ENCODE peak calls at places on chromosome 18, in nine cellular contexts. One of them, this sample, is unnamed.

GRCh38 chr18:76246579-76246978 is 248.5 kb downstream of the ZNF516 start:
- DNase-seq in A549: no peak
- DNase-seq in colonic mucosa: no peak
- DNase-seq in small intestine: no peak
- DNase-seq in left ventricle myocardium inferior: no peak
- DNase-seq in right lobe of liver: no peak
- DNase-seq in heart left ventricle: no peak
- DNase-seq in tibial nerve: no peak
- DNase-seq in coronary artery: no peak
- DNase-seq in this sample: no peak

GRCh38 chr18:6198585-6198984 is 216.1 kb downstream of the L3MBTL4 start:
- DNase-seq in A549: no peak
- DNase-seq in colonic mucosa: no peak
- DNase-seq in small intestine: no peak
- DNase-seq in left ventricle myocardium inferior: no peak
- DNase-seq in right lobe of liver: no peak
- DNase-seq in heart left ventricle: no peak
- DNase-seq in tibial nerve: no peak
- DNase-seq in coronary artery: no peak
- DNase-seq in this sample: no peak

GRCh38 chr18:73683618-73684238 is 463.9 kb downstream of the FBXO15 start:
- DNase-seq in A549: no peak
- DNase-seq in colonic mucosa: no peak
- DNase-seq in small intestine: no peak
- DNase-seq in left ventricle myocardium inferior: no peak
- DNase-seq in right lobe of liver: no peak
- DNase-seq in heart left ventricle: no peak
- DNase-seq in tibial nerve: no peak
- DNase-seq in coronary artery: no peak
- DNase-seq in this sample: no peak

GRCh38 chr18:22348521-22349316 is 69.0 kb downstream of the CTAGE1 start:
- DNase-seq in A549: peak; percentile 18
- DNase-seq in colonic mucosa: peak; percentile 74
- DNase-seq in small intestine: peak; percentile 81
- DNase-seq in left ventricle myocardium inferior: peak; percentile 83
- DNase-seq in right lobe of liver: peak; percentile 86
- DNase-seq in heart left ventricle: peak; percentile 85
- DNase-seq in tibial nerve: no peak
- DNase-seq in coronary artery: peak; percentile 86
- DNase-seq in this sample: peak; percentile 75

GRCh38 chr18:77486985-77487384 is 237.3 kb downstream of the GALR1 start:
- DNase-seq in A549: no peak
- DNase-seq in colonic mucosa: no peak
- DNase-seq in small intestine: no peak
- DNase-seq in left ventricle myocardium inferior: no peak
- DNase-seq in right lobe of liver: no peak
- DNase-seq in heart left ventricle: no peak
- DNase-seq in tibial nerve: no peak
- DNase-seq in coronary artery: no peak
- DNase-seq in this sample: no peak

GRCh38 chr18:57009836-57010235 is 137.1 kb upstream of the BOD1L2 start:
- DNase-seq in A549: no peak
- DNase-seq in colonic mucosa: no peak
- DNase-seq in small intestine: no peak
- DNase-seq in left ventricle myocardium inferior: no peak
- DNase-seq in right lobe of liver: no peak
- DNase-seq in heart left ventricle: no peak
- DNase-seq in tibial nerve: no peak
- DNase-seq in coronary artery: no peak
- DNase-seq in this sample: no peak

GRCh38 chr18:26089247-26090129 is 925 bp downstream of the SS18 start:
- DNase-seq in A549: peak; percentile 35
- DNase-seq in colonic mucosa: peak; percentile 21
- DNase-seq in small intestine: peak; percentile 25
- DNase-seq in left ventricle myocardium inferior: no peak
- DNase-seq in right lobe of liver: peak; percentile 76
- DNase-seq in heart left ventricle: no peak
- DNase-seq in tibial nerve: no peak
- DNase-seq in coronary artery: no peak
- DNase-seq in this sample: no peak

GRCh38 chr18:38868757-38869156 is 1303.2 kb upstream of the CELF4 start:
- DNase-seq in A549: no peak
- DNase-seq in colonic mucosa: no peak
- DNase-seq in small intestine: no peak
- DNase-seq in left ventricle myocardium inferior: no peak
- DNase-seq in right lobe of liver: no peak
- DNase-seq in heart left ventricle: no peak
- DNase-seq in tibial nerve: no peak
- DNase-seq in coronary artery: no peak
- DNase-seq in this sample: no peak

GRCh38 chr18:21453512-21453862 is 147.0 kb downstream of the ESCO1 start:
- DNase-seq in A549: no peak
- DNase-seq in colonic mucosa: no peak
- DNase-seq in small intestine: no peak
- DNase-seq in left ventricle myocardium inferior: no peak
- DNase-seq in right lobe of liver: peak; percentile 82
- DNase-seq in heart left ventricle: no peak
- DNase-seq in tibial nerve: no peak
- DNase-seq in coronary artery: no peak
- DNase-seq in this sample: no peak

DNA sequence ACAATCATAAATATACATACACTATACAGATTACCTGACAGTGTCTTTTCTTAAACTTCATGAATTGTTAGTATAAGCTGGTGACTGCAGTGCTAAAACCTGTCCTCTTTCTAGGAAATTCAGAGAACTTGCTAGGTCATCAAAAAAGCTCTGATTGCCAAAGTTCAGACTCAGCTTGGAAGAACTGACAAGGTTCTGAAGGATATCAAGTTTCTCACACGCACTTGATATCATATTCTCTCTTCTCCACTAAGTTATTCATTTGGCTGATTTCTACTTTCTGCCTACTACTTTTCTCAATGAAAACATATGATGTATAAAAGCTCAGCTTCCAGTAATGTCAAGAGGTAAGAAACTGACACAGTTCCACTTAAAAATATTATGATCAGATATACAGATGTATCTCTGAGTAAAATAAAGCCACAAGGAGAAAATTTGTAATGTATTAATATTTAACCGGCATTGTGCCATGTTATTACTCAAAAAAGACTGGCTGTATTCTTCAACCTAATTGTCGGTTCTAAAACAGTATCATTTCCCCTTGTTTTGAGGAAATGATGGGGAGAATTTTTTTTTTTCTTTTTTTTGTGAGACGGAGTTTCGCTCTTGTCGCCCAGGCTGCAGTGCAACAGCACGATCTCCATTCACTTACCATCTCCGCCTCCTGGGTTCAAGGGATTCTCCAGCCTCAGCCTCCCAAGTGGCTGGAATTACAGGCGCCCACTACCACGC is 2.4 kb downstream of the OSBPL1A start:
- DNase-seq in A549: no peak
- DNase-seq in colonic mucosa: no peak
- DNase-seq in small intestine: peak; percentile 15
- DNase-seq in left ventricle myocardium inferior: no peak
- DNase-seq in right lobe of liver: no peak
- DNase-seq in heart left ventricle: no peak
- DNase-seq in tibial nerve: no peak
- DNase-seq in coronary artery: no peak
- DNase-seq in this sample: no peak
- H3K27ac ChIP-seq in A549: no peak overlapping the region
- H3K27ac ChIP-seq in colonic mucosa: no peak overlapping the region
- H3K27ac ChIP-seq in small intestine: no peak overlapping the region
- H3K27ac ChIP-seq in left ventricle myocardium inferior: no peak overlapping the region
- H3K27ac ChIP-seq in right lobe of liver: no peak overlapping the region
- H3K27ac ChIP-seq in heart left ventricle: no peak overlapping the region
- H3K27ac ChIP-seq in tibial nerve: no peak overlapping the region
- H3K27ac ChIP-seq in coronary artery: no peak overlapping the region
- H3K27ac ChIP-seq in this sample: no peak overlapping the region

GRCh38 chr18:46161721-46162421 is 57.7 kb downstream of the HAUS1 start:
- DNase-seq in A549: no peak
- DNase-seq in colonic mucosa: no peak
- DNase-seq in small intestine: no peak
- DNase-seq in left ventricle myocardium inferior: no peak
- DNase-seq in right lobe of liver: no peak
- DNase-seq in heart left ventricle: no peak
- DNase-seq in tibial nerve: no peak
- DNase-seq in coronary artery: no peak
- DNase-seq in this sample: no peak

GRCh38 chr18:46156838-46157237 is 52.7 kb downstream of the HAUS1 start:
- DNase-seq in A549: no peak
- DNase-seq in colonic mucosa: no peak
- DNase-seq in small intestine: no peak
- DNase-seq in left ventricle myocardium inferior: no peak
- DNase-seq in right lobe of liver: no peak
- DNase-seq in heart left ventricle: no peak
- DNase-seq in tibial nerve: no peak
- DNase-seq in coronary artery: no peak
- DNase-seq in this sample: no peak

GRCh38 chr18:46163941-46164499 is 59.8 kb downstream of the HAUS1 start:
- DNase-seq in A549: no peak
- DNase-seq in colonic mucosa: no peak
- DNase-seq in small intestine: no peak
- DNase-seq in left ventricle myocardium inferior: no peak
- DNase-seq in right lobe of liver: no peak
- DNase-seq in heart left ventricle: no peak
- DNase-seq in tibial nerve: no peak
- DNase-seq in coronary artery: no peak
- DNase-seq in this sample: no peak

GRCh38 chr18:46158498-46158897 is 54.3 kb downstream of the HAUS1 start:
- DNase-seq in A549: no peak
- DNase-seq in colonic mucosa: no peak
- DNase-seq in small intestine: no peak
- DNase-seq in left ventricle myocardium inferior: no peak
- DNase-seq in right lobe of liver: no peak
- DNase-seq in heart left ventricle: no peak
- DNase-seq in tibial nerve: no peak
- DNase-seq in coronary artery: no peak
- DNase-seq in this sample: no peak

DNA sequence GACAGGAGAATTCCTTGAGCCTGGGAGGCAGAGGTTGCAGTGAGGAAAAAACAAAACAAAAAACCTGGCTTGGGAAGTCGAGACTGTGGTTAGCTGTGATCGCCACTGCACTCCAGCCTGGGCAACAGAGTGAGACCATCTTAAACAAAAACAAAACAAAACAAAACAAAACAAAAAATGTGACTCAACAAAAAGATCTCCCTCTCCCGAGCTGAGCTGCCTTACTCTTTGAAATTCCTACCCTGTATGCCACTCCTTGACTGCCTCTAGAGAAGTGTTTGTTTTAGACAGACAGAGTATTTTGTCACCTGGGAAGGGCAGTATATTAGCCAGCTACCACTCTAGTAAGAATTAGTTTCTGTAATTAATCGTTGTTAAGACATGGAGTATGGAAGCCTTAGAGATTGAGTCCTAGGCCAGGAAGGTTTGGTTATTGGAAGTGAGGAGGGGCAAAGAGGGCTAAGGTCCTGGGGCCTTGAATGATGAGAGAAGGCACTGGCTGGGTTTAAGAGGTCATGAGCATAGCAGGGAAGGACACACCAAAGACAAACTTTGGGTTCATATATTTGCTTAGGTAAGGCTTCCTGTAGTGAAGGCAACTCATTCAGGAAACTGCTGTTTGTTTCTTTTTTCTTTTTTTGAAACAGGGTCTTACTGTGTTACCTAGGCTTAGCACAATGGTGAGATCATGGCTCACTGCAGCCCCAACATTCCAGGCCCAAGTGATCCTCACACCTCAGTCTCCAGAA is 56.0 kb downstream of the HAUS1 start:
- DNase-seq in A549: peak; percentile 36
- DNase-seq in colonic mucosa: no peak
- DNase-seq in small intestine: no peak
- DNase-seq in left ventricle myocardium inferior: no peak
- DNase-seq in right lobe of liver: no peak
- DNase-seq in heart left ventricle: no peak
- DNase-seq in tibial nerve: no peak
- DNase-seq in coronary artery: no peak
- DNase-seq in this sample: no peak
- H3K27ac ChIP-seq in A549: peak overlapping the region; percentile 34
- H3K27ac ChIP-seq in colonic mucosa: no peak overlapping the region
- H3K27ac ChIP-seq in small intestine: no peak overlapping the region
- H3K27ac ChIP-seq in left ventricle myocardium inferior: no peak overlapping the region
- H3K27ac ChIP-seq in right lobe of liver: no peak overlapping the region
- H3K27ac ChIP-seq in heart left ventricle: no peak overlapping the region
- H3K27ac ChIP-seq in tibial nerve: no peak overlapping the region
- H3K27ac ChIP-seq in coronary artery: no peak overlapping the region
- H3K27ac ChIP-seq in this sample: no peak overlapping the region

GRCh38 chr18:32093523-32093922 is 1.8 kb downstream of the RNF138 start:
- DNase-seq in A549: no peak
- DNase-seq in colonic mucosa: peak; percentile 55
- DNase-seq in small intestine: peak; percentile 59
- DNase-seq in left ventricle myocardium inferior: no peak
- DNase-seq in right lobe of liver: no peak
- DNase-seq in heart left ventricle: no peak
- DNase-seq in tibial nerve: no peak
- DNase-seq in coronary artery: no peak
- DNase-seq in this sample: peak; percentile 14

GRCh38 chr18:32091724-32092421 is at the start of gene RNF138:
- DNase-seq in A549: peak; percentile 90
- DNase-seq in colonic mucosa: peak; percentile 92
- DNase-seq in small intestine: peak; percentile 89
- DNase-seq in left ventricle myocardium inferior: peak; percentile 88
- DNase-seq in right lobe of liver: peak; percentile 94
- DNase-seq in heart left ventricle: peak; percentile 92
- DNase-seq in tibial nerve: peak; percentile 76
- DNase-seq in coronary artery: peak; percentile 89
- DNase-seq in this sample: peak; percentile 94

GRCh38 chr18:32091325-32091723 is 350 bp upstream of the RNF138 start:
- DNase-seq in A549: no peak
- DNase-seq in colonic mucosa: no peak
- DNase-seq in small intestine: no peak
- DNase-seq in left ventricle myocardium inferior: no peak
- DNase-seq in right lobe of liver: no peak
- DNase-seq in heart left ventricle: no peak
- DNase-seq in tibial nerve: no peak
- DNase-seq in coronary artery: no peak
- DNase-seq in this sample: no peak

GRCh38 chr18:32093106-32093511 is 1.4 kb downstream of the RNF138 start:
- DNase-seq in A549: peak; percentile 18
- DNase-seq in colonic mucosa: peak; percentile 53
- DNase-seq in small intestine: peak; percentile 63
- DNase-seq in left ventricle myocardium inferior: peak; percentile 45
- DNase-seq in right lobe of liver: peak; percentile 68
- DNase-seq in heart left ventricle: peak; percentile 50
- DNase-seq in tibial nerve: no peak
- DNase-seq in coronary artery: peak; percentile 79
- DNase-seq in this sample: peak; percentile 61

GRCh38 chr18:32092422-32093105 is 890 bp downstream of the RNF138 start:
- DNase-seq in A549: peak; percentile 96
- DNase-seq in colonic mucosa: peak; percentile 100
- DNase-seq in small intestine: peak; percentile 98
- DNase-seq in left ventricle myocardium inferior: peak; percentile 100
- DNase-seq in right lobe of liver: peak; percentile 100
- DNase-seq in heart left ventricle: peak; percentile 99
- DNase-seq in tibial nerve: peak; percentile 97
- DNase-seq in coronary artery: peak; percentile 99
- DNase-seq in this sample: peak; percentile 100
- H3K27ac ChIP-seq in A549: peak overlapping the region; percentile 100
- H3K27ac ChIP-seq in colonic mucosa: peak overlapping the region; percentile 99
- H3K27ac ChIP-seq in small intestine: peak overlapping the region; percentile 98
- H3K27ac ChIP-seq in left ventricle myocardium inferior: peak overlapping the region; percentile 100
- H3K27ac ChIP-seq in right lobe of liver: peak overlapping the region; percentile 98
- H3K27ac ChIP-seq in heart left ventricle: peak overlapping the region; percentile 95
- H3K27ac ChIP-seq in tibial nerve: peak overlapping the region; percentile 100
- H3K27ac ChIP-seq in coronary artery: peak overlapping the region; percentile 99
- H3K27ac ChIP-seq in this sample: peak overlapping the region; percentile 100

GRCh38 chr18:8608795-8609673 is at the start of gene RAB12:
- DNase-seq in A549: peak; percentile 81
- DNase-seq in colonic mucosa: peak; percentile 84
- DNase-seq in small intestine: peak; percentile 79
- DNase-seq in left ventricle myocardium inferior: peak; percentile 89
- DNase-seq in right lobe of liver: peak; percentile 93
- DNase-seq in heart left ventricle: peak; percentile 94
- DNase-seq in tibial nerve: peak; percentile 63
- DNase-seq in coronary artery: peak; percentile 85
- DNase-seq in this sample: peak; percentile 89
- H3K27ac ChIP-seq in A549: peak within 1 kb of the TSS; percentile 97
- H3K27ac ChIP-seq in colonic mucosa: peak within 1 kb of the TSS; percentile 51
- H3K27ac ChIP-seq in small intestine: peak within 1 kb of the TSS; percentile 80
- H3K27ac ChIP-seq in left ventricle myocardium inferior: peak within 1 kb of the TSS; percentile 88
- H3K27ac ChIP-seq in right lobe of liver: peak within 1 kb of the TSS; percentile 65
- H3K27ac ChIP-seq in heart left ventricle: peak within 1 kb of the TSS; percentile 82
- H3K27ac ChIP-seq in tibial nerve: peak within 1 kb of the TSS; percentile 73
- H3K27ac ChIP-seq in coronary artery: peak within 1 kb of the TSS; percentile 76
- H3K27ac ChIP-seq in this sample: peak within 1 kb of the TSS; percentile 79

This sample was measured in transverse colon.